ENCODE peak calls at places on chromosomes 11 and 22, in ten cellular contexts. D is adrenal gland, C is aorta, S is ureter, M is SW480, P is amniotic stem cell, X is T-helper 9 cell, H is AG20443, L is fibroblast of lung, Q is astrocyte of the cerebellum. F is an unnamed sample.
A peak's percentile ranks its signal among the peaks of the same experiment; 100 is the strongest.

GRCh38 chr11:12900496-12900895 is 108.6 kb upstream of the RASSF10 start:
- DNase-seq in D (no peak), C (no peak), S (no peak), M (peak; percentile 6), P (peak; percentile 90), X (no peak), H (peak; percentile 78), L (peak; percentile 98), Q (peak; percentile 60), F (no peak)

GRCh38 chr11:32478277-32478731 is 43.0 kb upstream of the WT1 start:
- DNase-seq in D (no peak), C (no peak), S (no peak), M (no peak), P (no peak), X (no peak), H (no peak), L (no peak), Q (no peak), F (no peak)

GRCh38 chr11:9524001-9524400 is 49.5 kb upstream of the WEE1 start:
- DNase-seq in D (no peak), C (no peak), S (no peak), M (no peak), P (no peak), X (no peak), H (no peak), L (no peak), Q (no peak), F (no peak)

GRCh38 chr11:63462126-63462525 is 28.8 kb downstream of the PLAAT5 start:
- DNase-seq in D (no peak), C (no peak), S (no peak), M (no peak), P (no peak), X (no peak), H (no peak), L (no peak), Q (no peak), F (no peak)

GRCh38 chr11:69682681-69683326 is 7.7 kb upstream of the LTO1 start:
- DNase-seq in D (no peak), C (peak; percentile 57), S (no peak), M (no peak), P (no peak), X (no peak), H (no peak), L (no peak), Q (no peak), F (no peak)

GRCh38 chr11:2273311-2273710 is 2.9 kb upstream of the ASCL2 start:
- DNase-seq in D (no peak), C (no peak), S (no peak), M (no peak), P (no peak), X (no peak), H (no peak), L (no peak), Q (no peak), F (no peak)

GRCh38 chr11:134521452-134522289 is 109.6 kb upstream of the B3GAT1 start:
- DNase-seq in D (no peak), C (no peak), S (no peak), M (no peak), P (no peak), X (no peak), H (no peak), L (no peak), Q (no peak), F (no peak)

GRCh38 chr11:97454988-97455387 is 1065.2 kb downstream of the JRKL start:
- DNase-seq in D (no peak), C (no peak), S (no peak), M (peak; percentile 53), P (peak; percentile 1), X (no peak), H (no peak), L (peak; percentile 14), Q (peak; percentile 1), F (no peak)

GRCh38 chr11:109123811-109124787 is 297.9 kb upstream of the C11orf87 start:
- DNase-seq in D (no peak), C (peak; percentile 77), S (no peak), M (no peak), P (no peak), X (no peak), H (peak; percentile 74), L (peak; percentile 54), Q (peak; percentile 29), F (no peak)

GRCh38 chr11:74417860-74418508 is 19.8 kb upstream of the PGM2L1 start:
- DNase-seq in D (no peak), C (no peak), S (no peak), M (no peak), P (no peak), X (no peak), H (peak; percentile 28), L (peak; percentile 37), Q (no peak), F (no peak)

GRCh38 chr11:44002191-44003093 is 45.3 kb upstream of the ACCSL start:
- DNase-seq in D (peak; percentile 11), C (no peak), S (peak; percentile 42), M (no peak), P (no peak), X (no peak), H (no peak), L (no peak), Q (no peak), F (no peak)

GRCh38 chr11:117950320-117950719 is 21.1 kb upstream of the TMPRSS13 start:
- DNase-seq in D (no peak), C (no peak), S (no peak), M (no peak), P (no peak), X (peak; percentile 41), H (peak; percentile 4), L (no peak), Q (no peak), F (peak; percentile 34)

GRCh38 chr11:65183201-65183891 is 1.6 kb downstream of the CAPN1 start:
- DNase-seq in D (no peak), C (no peak), S (peak; percentile 85), M (peak; percentile 86), P (no peak), X (no peak), H (peak; percentile 4), L (no peak), Q (no peak), F (peak; percentile 59)

GRCh38 chr11:43751726-43752125 is 71.2 kb downstream of the HSD17B12 start:
- DNase-seq in D (no peak), C (no peak), S (no peak), M (no peak), P (no peak), X (no peak), H (no peak), L (no peak), Q (no peak), F (no peak)

GRCh38 chr11:75582935-75583709 is 21.1 kb downstream of the SERPINH1 start:
- DNase-seq in D (peak; percentile 68), C (peak; percentile 90), S (peak; percentile 80), M (peak; percentile 62), P (peak; percentile 73), X (peak; percentile 26), H (peak; percentile 93), L (peak; percentile 77), Q (peak; percentile 32), F (peak; percentile 57)

GRCh38 chr22:42270178-42270511 is 308 bp downstream of the TCF20 start:
- DNase-seq in D (peak; percentile 43), C (peak; percentile 79), S (no peak), M (peak; percentile 15), P (no peak), X (no peak), H (no peak), L (no peak), Q (no peak), F (no peak)

GRCh38 chr22:26016916-26017315 is 152.3 kb upstream of the SEZ6L start:
- DNase-seq in D (no peak), C (no peak), S (no peak), M (no peak), P (no peak), X (no peak), H (no peak), L (no peak), Q (no peak), F (no peak)

GRCh38 chr11:78420255-78420764 is 2.7 kb upstream of the GAB2 start:
- DNase-seq in D (peak; percentile 64), C (peak; percentile 89), S (peak; percentile 61), M (peak; percentile 39), P (peak; percentile 52), X (peak; percentile 27), H (peak; percentile 70), L (peak; percentile 89), Q (peak; percentile 60), F (peak; percentile 35)

GRCh38 chr22:45422237-45422983 is 8.9 kb downstream of the RIBC2 start:
- DNase-seq in D (no peak), C (no peak), S (peak; percentile 29), M (no peak), P (no peak), X (no peak), H (no peak), L (no peak), Q (no peak), F (no peak)

GRCh38 chr22:43136255-43136654 is 6.9 kb downstream of the MCAT start:
- DNase-seq in D (no peak), C (no peak), S (no peak), M (no peak), P (no peak), X (no peak), H (peak; percentile 65), L (peak; percentile 20), Q (no peak), F (peak; percentile 62)

GRCh38 chr11:92240946-92241345 is 16.3 kb downstream of the FAT3 start:
- DNase-seq in D (no peak), C (no peak), S (no peak), M (no peak), P (no peak), X (no peak), H (no peak), L (no peak), Q (no peak), F (no peak)

GRCh38 chr22:30870451-30871345 is 97.9 kb downstream of the MORC2 start:
- DNase-seq in D (no peak), C (peak; percentile 67), S (no peak), M (no peak), P (no peak), X (no peak), H (no peak), L (no peak), Q (no peak), F (no peak)

GRCh38 chr11:65870307-65870658 is 2.3 kb downstream of the EFEMP2 start:
- DNase-seq in D (no peak), C (no peak), S (no peak), M (no peak), P (no peak), X (no peak), H (no peak), L (no peak), Q (no peak), F (no peak)

GRCh38 chr11:47659273-47659672 is 16.9 kb upstream of the MTCH2 start:
- DNase-seq in D (no peak), C (peak; percentile 21), S (no peak), M (no peak), P (no peak), X (no peak), H (no peak), L (no peak), Q (no peak), F (no peak)

GRCh38 chr11:83467841-83468240 is 181.7 kb upstream of the CCDC90B start:
- DNase-seq in D (no peak), C (no peak), S (no peak), M (no peak), P (no peak), X (no peak), H (no peak), L (no peak), Q (no peak), F (no peak)

GRCh38 chr22:46652081-46652929 is 32.1 kb downstream of the GRAMD4 start:
- DNase-seq in D (no peak), C (no peak), S (no peak), M (no peak), P (no peak), X (no peak), H (no peak), L (peak; percentile 22), Q (no peak), F (peak; percentile 49)

GRCh38 chr22:43848366-43849171 is 13.7 kb downstream of the SULT4A1 start:
- DNase-seq in D (no peak), C (peak; percentile 55), S (no peak), M (peak; percentile 38), P (no peak), X (no peak), H (peak; percentile 69), L (peak; percentile 30), Q (no peak), F (no peak)

GRCh38 chr11:12235945-12236743 is 125.8 kb downstream of the MICAL2 start:
- DNase-seq in D (no peak), C (no peak), S (no peak), M (peak; percentile 75), P (peak; percentile 17), X (peak; percentile 12), H (peak; percentile 69), L (peak; percentile 92), Q (peak; percentile 98), F (peak; percentile 29)